ENCODE peak calls at places on chromosomes 3 and 15, in six cellular contexts. One of them, this sample, is unnamed.

GRCh38 chr15:65377105-65377975 is 462 bp downstream of the IGDCC3 start:
- DNase-seq in fibroblast of mammary gland: no peak
- DNase-seq in HFFc6: no peak
- DNase-seq in pancreas: no peak
- DNase-seq in suprapubic skin: no peak
- DNase-seq in activated CD4-positive, alpha-beta T cell treated with anti-CD3 and anti-CD28 coated beads for 4 hours: no peak
- DNase-seq in this sample: no peak

GRCh38 chr15:52326758-52327157 is 31.2 kb upstream of the MYO5C start:
- DNase-seq in suprapubic skin: no peak
- DNase-seq in HFFc6: peak; percentile 53
- DNase-seq in pancreas: no peak
- DNase-seq in fibroblast of mammary gland: peak; percentile 42
- DNase-seq in activated CD4-positive, alpha-beta T cell treated with anti-CD3 and anti-CD28 coated beads for 4 hours: no peak
- DNase-seq in this sample: no peak

GRCh38 chr3:49004352-49005297 is 2.6 kb upstream of the WDR6 start:
- DNase-seq in activated CD4-positive, alpha-beta T cell treated with anti-CD3 and anti-CD28 coated beads for 4 hours: no peak
- DNase-seq in suprapubic skin: no peak
- DNase-seq in HFFc6: no peak
- DNase-seq in fibroblast of mammary gland: no peak
- DNase-seq in pancreas: no peak
- DNase-seq in this sample: no peak

GRCh38 chr3:24237971-24238767 is 256.5 kb downstream of the THRB start:
- DNase-seq in pancreas: peak; percentile 28
- DNase-seq in suprapubic skin: no peak
- DNase-seq in fibroblast of mammary gland: peak; percentile 99
- DNase-seq in HFFc6: peak; percentile 99
- DNase-seq in activated CD4-positive, alpha-beta T cell treated with anti-CD3 and anti-CD28 coated beads for 4 hours: peak; percentile 24
- DNase-seq in this sample: peak; percentile 83

GRCh38 chr3:112132975-112133448 is at the start of gene GCSAM:
- DNase-seq in suprapubic skin: no peak
- DNase-seq in pancreas: no peak
- DNase-seq in activated CD4-positive, alpha-beta T cell treated with anti-CD3 and anti-CD28 coated beads for 4 hours: peak; percentile 61
- DNase-seq in HFFc6: no peak
- DNase-seq in fibroblast of mammary gland: no peak
- DNase-seq in this sample: no peak

GRCh38 chr3:128911911-128912310 is 32.5 kb downstream of the ACAD9 start:
- DNase-seq in activated CD4-positive, alpha-beta T cell treated with anti-CD3 and anti-CD28 coated beads for 4 hours: no peak
- DNase-seq in HFFc6: no peak
- DNase-seq in fibroblast of mammary gland: no peak
- DNase-seq in suprapubic skin: peak; percentile 32
- DNase-seq in pancreas: no peak
- DNase-seq in this sample: no peak

GRCh38 chr3:85259748-85260147 is 301.0 kb downstream of the CADM2 start:
- DNase-seq in fibroblast of mammary gland: no peak
- DNase-seq in HFFc6: no peak
- DNase-seq in pancreas: no peak
- DNase-seq in activated CD4-positive, alpha-beta T cell treated with anti-CD3 and anti-CD28 coated beads for 4 hours: no peak
- DNase-seq in suprapubic skin: no peak
- DNase-seq in this sample: no peak

GRCh38 chr3:30620402-30621360 is 14.3 kb downstream of the TGFBR2 start:
- DNase-seq in suprapubic skin: no peak
- DNase-seq in activated CD4-positive, alpha-beta T cell treated with anti-CD3 and anti-CD28 coated beads for 4 hours: peak; percentile 56
- DNase-seq in fibroblast of mammary gland: no peak
- DNase-seq in HFFc6: no peak
- DNase-seq in pancreas: no peak
- DNase-seq in this sample: no peak

GRCh38 chr3:150035910-150036661 is 65.4 kb upstream of the PFN2 start:
- DNase-seq in HFFc6: no peak
- DNase-seq in activated CD4-positive, alpha-beta T cell treated with anti-CD3 and anti-CD28 coated beads for 4 hours: no peak
- DNase-seq in pancreas: peak; percentile 9
- DNase-seq in suprapubic skin: no peak
- DNase-seq in fibroblast of mammary gland: no peak
- DNase-seq in this sample: peak; percentile 17

GRCh38 chr15:63985221-63986184 is 60.8 kb downstream of the DAPK2 start:
- DNase-seq in pancreas: peak; percentile 78
- DNase-seq in fibroblast of mammary gland: no peak
- DNase-seq in suprapubic skin: peak; percentile 84
- DNase-seq in HFFc6: no peak
- DNase-seq in activated CD4-positive, alpha-beta T cell treated with anti-CD3 and anti-CD28 coated beads for 4 hours: no peak
- DNase-seq in this sample: no peak

GRCh38 chr3:184907941-184908649 is 96.1 kb downstream of the VPS8 start:
- DNase-seq in activated CD4-positive, alpha-beta T cell treated with anti-CD3 and anti-CD28 coated beads for 4 hours: no peak
- DNase-seq in suprapubic skin: no peak
- DNase-seq in pancreas: no peak
- DNase-seq in HFFc6: no peak
- DNase-seq in fibroblast of mammary gland: no peak
- DNase-seq in this sample: no peak

GRCh38 chr3:158718490-158719170 is 13.6 kb downstream of the RARRES1 start:
- DNase-seq in fibroblast of mammary gland: peak; percentile 96
- DNase-seq in pancreas: no peak
- DNase-seq in suprapubic skin: no peak
- DNase-seq in HFFc6: peak; percentile 89
- DNase-seq in activated CD4-positive, alpha-beta T cell treated with anti-CD3 and anti-CD28 coated beads for 4 hours: no peak
- DNase-seq in this sample: peak; percentile 92

GRCh38 chr15:64453689-64454037 is 6.7 kb upstream of the ZNF609 start:
- DNase-seq in pancreas: no peak
- DNase-seq in suprapubic skin: no peak
- DNase-seq in HFFc6: no peak
- DNase-seq in fibroblast of mammary gland: no peak
- DNase-seq in activated CD4-positive, alpha-beta T cell treated with anti-CD3 and anti-CD28 coated beads for 4 hours: no peak
- DNase-seq in this sample: no peak

GRCh38 chr3:85141-85540 is 111.4 kb upstream of the CHL1 start:
- DNase-seq in pancreas: no peak
- DNase-seq in suprapubic skin: no peak
- DNase-seq in HFFc6: no peak
- DNase-seq in fibroblast of mammary gland: no peak
- DNase-seq in activated CD4-positive, alpha-beta T cell treated with anti-CD3 and anti-CD28 coated beads for 4 hours: no peak
- DNase-seq in this sample: no peak